ENCODE peak calls at places on chromosomes 5 and 9, in six cellular contexts. N is PC-3, P is HCT116, H is heart left ventricle, Q is lower lobe of right lung, R is left ventricle myocardium inferior. Y is an unnamed sample.

GRCh38 chr9:136854842-136855460 is 2.8 kb downstream of the MAMDC4 start:
- DNase-seq in Q (no peak), N (no peak), H (no peak), P (no peak), R (peak; percentile 13), Y (no peak)

GRCh38 chr9:126407125-126407870 is 80.7 kb downstream of the MVB12B start:
- DNase-seq in H (no peak), Q (no peak), R (no peak), P (no peak), N (peak; percentile 47), Y (no peak)

GRCh38 chr5:145130996-145131395 is 704.1 kb downstream of the PRELID2 start:
- DNase-seq in N (no peak), P (no peak), H (no peak), Q (no peak), R (no peak), Y (no peak)

GRCh38 chr5:73451218-73452130 is 2.9 kb upstream of the FOXD1 start:
- DNase-seq in P (no peak), N (peak; percentile 60), R (peak; percentile 49), H (peak; percentile 63), Q (peak; percentile 72), Y (peak; percentile 49)

GRCh38 chr5:132059043-132059695 is 1.3 kb upstream of the IL3 start:
- DNase-seq in P (no peak), Q (peak; percentile 36), H (peak; percentile 14), R (peak; percentile 6), N (no peak), Y (no peak)

GRCh38 chr9:1051286-1052118 is 1.3 kb downstream of the DMRT2 start:
- DNase-seq in P (no peak), Q (peak; percentile 64), H (no peak), N (no peak), R (peak; percentile 27), Y (no peak)

GRCh38 chr5:61519728-61520277 is 187.7 kb downstream of the ZSWIM6 start:
- DNase-seq in Q (no peak), P (no peak), H (no peak), R (no peak), N (no peak), Y (no peak)

GRCh38 chr9:114777841-114778240 is 28.0 kb downstream of the TNFSF15 start:
- DNase-seq in R (no peak), P (no peak), H (no peak), Q (no peak), N (no peak), Y (peak; percentile 32)

GRCh38 chr9:134252084-134252830 is 74.0 kb upstream of the RXRA start:
- DNase-seq in P (no peak), R (no peak), H (no peak), Q (no peak), N (no peak), Y (no peak)

GRCh38 chr5:58794875-58795274 is 212.0 kb downstream of the RAB3C start:
- DNase-seq in R (no peak), H (no peak), P (no peak), Q (no peak), N (no peak), Y (no peak)

GRCh38 chr5:98121036-98121936 is 652.2 kb upstream of the RGMB start:
- DNase-seq in N (no peak), H (no peak), R (no peak), P (no peak), Q (no peak), Y (no peak)

GRCh38 chr9:134365791-134366222 is 39.6 kb downstream of the RXRA start:
- DNase-seq in P (no peak), Q (no peak), N (no peak), R (peak; percentile 80), H (peak; percentile 62), Y (no peak)

GRCh38 chr5:160477266-160477970 is 55.8 kb downstream of the PTTG1 start:
- DNase-seq in P (no peak), H (no peak), N (no peak), Q (no peak), R (no peak), Y (no peak)

GRCh38 chr5:110463116-110463515 is 263.4 kb downstream of the TMEM232 start:
- DNase-seq in R (no peak), Q (no peak), N (no peak), H (no peak), P (no peak), Y (no peak)

GRCh38 chr9:82531795-82532194 is 531.1 kb downstream of the RASEF start:
- DNase-seq in P (no peak), R (no peak), N (no peak), H (no peak), Q (no peak), Y (no peak)

GRCh38 chr9:89418112-89418872 is 79.6 kb downstream of the SEMA4D start:
- DNase-seq in H (no peak), N (no peak), Q (no peak), P (no peak), R (no peak), Y (no peak)

GRCh38 chr9:7936201-7936600 is 136.6 kb upstream of the DMAC1 start:
- DNase-seq in H (no peak), R (no peak), N (no peak), Q (no peak), P (no peak), Y (no peak)

GRCh38 chr5:76431336-76431735 is 28.3 kb downstream of the IQGAP2 start:
- DNase-seq in N (no peak), H (no peak), R (no peak), P (no peak), Q (no peak), Y (no peak)

GRCh38 chr5:133599600-133599999 is 12.7 kb downstream of the FSTL4 start:
- DNase-seq in P (no peak), N (no peak), H (no peak), R (no peak), Q (no peak), Y (no peak)

GRCh38 chr9:87868175-87868574 is 14.5 kb upstream of the SPATA31E1 start:
- DNase-seq in H (no peak), N (no peak), P (no peak), Q (no peak), R (no peak), Y (no peak)

GRCh38 chr9:127637322-127637847 is 25.3 kb downstream of the STXBP1 start:
- DNase-seq in Q (no peak), N (peak; percentile 55), H (no peak), P (no peak), R (no peak), Y (no peak)

GRCh38 chr5:4022056-4022670 is 426.5 kb downstream of the IRX1 start:
- DNase-seq in N (no peak), R (no peak), Q (no peak), P (no peak), H (no peak), Y (no peak)

GRCh38 chr5:4018968-4019766 is 423.5 kb downstream of the IRX1 start:
- DNase-seq in P (no peak), N (no peak), Q (no peak), H (no peak), R (no peak), Y (no peak)

GRCh38 chr5:4020386-4020785 is 424.8 kb downstream of the IRX1 start:
- DNase-seq in R (no peak), Q (no peak), P (no peak), H (no peak), N (no peak), Y (no peak)

GRCh38 chr5:4018007-4018406 is 422.4 kb downstream of the IRX1 start:
- DNase-seq in R (no peak), H (no peak), N (no peak), P (no peak), Q (no peak), Y (no peak)

DNA sequence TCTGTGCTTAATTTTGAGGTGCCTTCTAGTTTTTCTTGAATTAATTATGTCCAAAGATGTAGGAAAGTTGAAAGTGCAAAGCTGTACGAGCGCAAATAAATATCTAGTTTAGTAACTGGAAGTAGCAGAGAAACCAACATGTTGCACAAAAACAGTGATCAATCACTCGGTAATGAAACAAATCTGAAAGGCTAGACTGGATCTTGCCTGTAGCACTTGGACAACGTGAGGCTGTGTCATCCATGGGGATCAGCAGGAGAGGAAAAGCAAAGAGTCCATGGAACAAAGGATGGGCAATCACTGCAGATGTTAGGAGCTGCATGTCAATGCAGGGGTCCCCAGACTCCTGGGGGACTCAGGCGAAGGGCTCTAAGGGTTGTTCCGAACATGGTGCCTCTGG is 424.2 kb downstream of the IRX1 start:
- DNase-seq in Q (no peak), R (no peak), N (no peak), P (no peak), H (no peak), Y (no peak)
- H3K27ac ChIP-seq in Q (peak overlapping the region; percentile 9), R (peak overlapping the region; percentile 80), N (no peak overlapping the region), P (no peak overlapping the region), H (peak overlapping the region; percentile 54), Y (no peak overlapping the region)

GRCh38 chr5:71629950-71630349 is 42.8 kb downstream of the MCCC2 start:
- DNase-seq in P (no peak), Q (no peak), H (no peak), R (no peak), N (no peak), Y (no peak)
- H3K27ac ChIP-seq in P (no peak overlapping the region), Q (no peak overlapping the region), H (peak overlapping the region; percentile 14), R (peak overlapping the region; percentile 67), N (no peak overlapping the region), Y (no peak overlapping the region)

DNA sequence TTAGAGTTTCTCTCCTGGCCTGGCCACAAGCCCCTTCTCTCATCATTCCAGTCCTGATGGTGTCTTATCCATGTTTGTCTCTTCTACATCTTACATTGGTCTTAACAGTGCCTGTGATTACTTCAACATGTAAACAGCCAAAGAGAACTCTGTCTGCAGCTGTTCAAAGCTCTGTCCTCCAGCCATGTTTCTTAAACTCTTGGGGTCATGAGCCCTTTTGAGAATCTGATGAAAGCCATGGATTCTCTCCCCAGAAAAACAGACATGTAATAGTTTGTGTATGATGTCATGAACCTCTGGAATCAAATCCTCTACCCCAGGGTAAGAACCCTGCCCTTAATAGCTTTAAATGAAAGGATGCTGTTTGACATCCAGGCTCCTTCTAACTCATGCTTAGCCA is 30.1 kb downstream of the MAMDC2 start:
- DNase-seq in Q (no peak), N (no peak), P (no peak), R (no peak), H (no peak), Y (no peak)
- H3K27ac ChIP-seq in Q (no peak overlapping the region), N (no peak overlapping the region), P (no peak overlapping the region), R (peak overlapping the region; percentile 4), H (peak overlapping the region; percentile 6), Y (no peak overlapping the region)

GRCh38 chr5:75113354-75113753 is 61.0 kb upstream of the GCNT4 start:
- DNase-seq in N (no peak), H (no peak), P (no peak), Q (no peak), R (no peak), Y (no peak)

GRCh38 chr5:75108515-75108914 is 56.2 kb upstream of the GCNT4 start:
- DNase-seq in Q (no peak), P (no peak), N (no peak), H (no peak), R (no peak), Y (no peak)

DNA sequence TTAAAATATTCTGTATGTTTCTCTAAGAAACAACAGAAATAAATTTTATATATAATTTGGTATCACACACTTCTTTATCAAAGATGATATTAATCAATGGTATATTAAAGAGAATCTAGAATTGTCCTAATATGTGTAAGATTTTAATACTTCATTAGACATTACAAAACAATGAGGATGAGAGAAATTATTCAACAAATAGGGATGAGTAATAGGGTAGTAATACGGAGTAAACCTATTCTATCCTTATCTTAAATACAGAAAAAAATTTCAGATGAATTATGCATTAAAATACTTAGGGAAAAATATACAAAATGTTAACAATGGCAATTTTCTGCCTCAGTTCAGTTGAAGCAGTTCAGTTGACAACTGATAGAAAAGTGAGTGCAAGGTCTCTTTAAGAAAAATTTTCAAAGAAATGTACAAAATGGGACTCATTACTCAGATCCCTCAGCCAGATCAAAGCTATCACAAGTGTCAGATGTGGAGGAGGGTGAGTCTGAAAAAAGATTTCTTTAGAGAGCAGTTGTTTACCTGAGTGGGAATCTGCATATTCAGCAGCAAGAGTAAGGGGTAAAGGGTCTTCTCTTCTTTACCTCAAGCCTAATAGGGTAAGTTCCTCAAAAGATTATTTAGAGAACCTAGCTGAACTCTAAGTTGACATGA is 56.7 kb upstream of the GCNT4 start:
- DNase-seq in Q (no peak), R (no peak), P (no peak), N (no peak), H (no peak), Y (no peak)
- H3K27ac ChIP-seq in Q (no peak overlapping the region), R (no peak overlapping the region), P (no peak overlapping the region), N (no peak overlapping the region), H (no peak overlapping the region), Y (no peak overlapping the region)